ENCODE peak calls at places on chromosomes 3 and 15, in ten cellular contexts. G is neural progenitor cell, S is NB4, Z is nephron progenitor cell, N is D721Med, C is uterus, U is GM12865, X is cardiac fibroblast, Y is type B pancreatic cell, A is suprapubic skin. Q is an unnamed sample.

GRCh38 chr3:16253601-16254000 is 11.1 kb downstream of the DPH3 start:
- DNase-seq in A (peak), G (no peak), Y (no peak), N (no peak), Z (no peak), S (peak), U (no peak), X (peak), C (no peak), Q (no peak)

GRCh38 chr15:69074843-69075224 is 60.3 kb downstream of the NOX5 start:
- DNase-seq in G (peak), U (no peak), C (no peak), Z (no peak), Y (no peak), N (no peak), S (no peak), A (no peak), X (no peak), Q (peak)

GRCh38 chr3:122691195-122691594 is 10.6 kb downstream of the PARP14 start:
- DNase-seq in N (no peak), S (no peak), Z (no peak), X (peak), G (no peak), Y (no peak), A (no peak), C (no peak), U (peak), Q (no peak)

GRCh38 chr3:110413807-110414748 is 657.5 kb upstream of the NECTIN3 start:
- DNase-seq in Y (no peak), Z (no peak), C (no peak), A (no peak), N (no peak), S (no peak), U (no peak), G (no peak), X (peak), Q (no peak)

GRCh38 chr3:56801597-56802410 is at the start of gene ARHGEF3:
- DNase-seq in X (peak), Y (peak), Z (peak), U (peak), A (peak), G (peak), C (peak), S (peak), N (peak), Q (peak)

GRCh38 chr3:98521897-98522537 is 685 bp downstream of the CLDND1 start:
- DNase-seq in N (no peak), G (peak), U (peak), S (peak), C (peak), Y (no peak), X (peak), A (peak), Z (peak), Q (peak)

GRCh38 chr15:40944510-40945296 is 8.6 kb upstream of the CHAC1 start:
- DNase-seq in G (no peak), X (no peak), N (no peak), C (no peak), Z (no peak), U (no peak), A (no peak), S (no peak), Y (no peak), Q (no peak)

GRCh38 chr15:91468861-91469260 is 368.8 kb downstream of the SV2B start:
- DNase-seq in Y (no peak), Z (no peak), C (no peak), A (no peak), S (no peak), N (no peak), G (peak), X (no peak), U (no peak), Q (no peak)

GRCh38 chr3:160725326-160725725 is 30.7 kb upstream of the PPM1L start:
- DNase-seq in X (no peak), N (no peak), Z (no peak), G (no peak), C (no peak), U (no peak), S (no peak), A (no peak), Y (no peak), Q (no peak)

GRCh38 chr3:131403216-131403895 is 21.8 kb downstream of the NUDT16 start:
- DNase-seq in A (no peak), Y (no peak), G (no peak), Z (no peak), S (no peak), X (no peak), C (no peak), N (no peak), U (no peak), Q (no peak)

GRCh38 chr3:159844801-159845261 is 143.8 kb upstream of the IL12A start:
- DNase-seq in Z (no peak), S (no peak), Y (no peak), C (no peak), A (no peak), G (no peak), X (no peak), U (no peak), N (no peak), Q (no peak)

GRCh38 chr15:64892850-64893403 is 18.8 kb upstream of the ANKDD1A start:
- DNase-seq in A (no peak), S (peak), N (no peak), Y (no peak), U (peak), C (no peak), G (no peak), X (no peak), Z (no peak), Q (no peak)

GRCh38 chr3:53320697-53321096 is 26.6 kb downstream of the DCP1A start:
- DNase-seq in S (no peak), Z (no peak), Y (no peak), C (no peak), G (no peak), X (no peak), U (no peak), A (no peak), N (no peak), Q (no peak)

GRCh38 chr3:167151671-167152070 is 228.4 kb downstream of the ZBBX start:
- DNase-seq in Y (no peak), S (no peak), U (no peak), Z (no peak), G (no peak), A (no peak), X (no peak), N (no peak), C (no peak), Q (no peak)

GRCh38 chr15:71807691-71808091 is 2.7 kb upstream of the NR2E3 start:
- DNase-seq in C (no peak), G (peak), A (no peak), Y (no peak), U (no peak), S (no peak), X (peak), N (no peak), Z (no peak), Q (no peak)

GRCh38 chr3:97970131-97970530 is 2.1 kb downstream of the RIOX2 start:
- DNase-seq in S (no peak), Z (no peak), Y (no peak), N (no peak), C (no peak), X (no peak), G (no peak), U (no peak), A (no peak), Q (no peak)

GRCh38 chr3:138009476-138010272 is at the start of gene CLDN18:
- DNase-seq in Y (no peak), U (no peak), Z (no peak), N (no peak), C (no peak), S (no peak), X (peak), A (no peak), G (no peak), Q (no peak)

GRCh38 chr3:129612350-129613204 is 6.1 kb upstream of the PLXND1 start:
- DNase-seq in G (no peak), X (no peak), N (no peak), Y (no peak), C (peak), U (no peak), A (no peak), S (no peak), Z (no peak), Q (no peak)

GRCh38 chr15:99906356-99906755 is 173.1 kb upstream of the LYSMD4 start:
- DNase-seq in S (no peak), C (no peak), Z (no peak), U (no peak), X (no peak), G (no peak), A (no peak), Y (no peak), N (no peak), Q (no peak)

GRCh38 chr3:156093966-156094365 is 26.4 kb upstream of the KCNAB1 start:
- DNase-seq in Y (no peak), A (no peak), U (no peak), C (no peak), S (no peak), G (peak), N (no peak), X (no peak), Z (no peak), Q (no peak)

GRCh38 chr3:20040476-20041196 is 390 bp downstream of the KAT2B start:
- DNase-seq in N (no peak), S (peak), A (peak), G (peak), C (peak), Z (peak), X (peak), Y (peak), U (peak), Q (peak)

GRCh38 chr15:100318880-100319279 is 22.9 kb downstream of the ADAMTS17 start:
- DNase-seq in Z (no peak), U (no peak), G (no peak), A (no peak), N (no peak), Y (no peak), C (no peak), X (no peak), S (no peak), Q (no peak)

GRCh38 chr3:23465569-23465968 is 262.4 kb downstream of the UBE2E2 start:
- DNase-seq in Z (no peak), U (no peak), Y (no peak), N (no peak), S (no peak), G (no peak), C (no peak), X (no peak), A (no peak), Q (no peak)

GRCh38 chr3:48957006-48957705 is 32.9 kb upstream of the P4HTM start:
- DNase-seq in C (no peak), Y (no peak), Z (no peak), G (no peak), X (no peak), U (no peak), N (no peak), A (no peak), S (no peak), Q (no peak)

GRCh38 chr3:48950051-48950450 is 31.4 kb downstream of the ARIH2 start:
- DNase-seq in X (no peak), Z (no peak), G (no peak), U (no peak), N (no peak), S (no peak), Y (no peak), A (no peak), C (no peak), Q (no peak)

GRCh38 chr3:48949376-48949717 is 30.7 kb downstream of the ARIH2 start:
- DNase-seq in X (no peak), U (no peak), Z (no peak), C (no peak), S (no peak), Y (no peak), G (no peak), A (no peak), N (no peak), Q (no peak)

DNA sequence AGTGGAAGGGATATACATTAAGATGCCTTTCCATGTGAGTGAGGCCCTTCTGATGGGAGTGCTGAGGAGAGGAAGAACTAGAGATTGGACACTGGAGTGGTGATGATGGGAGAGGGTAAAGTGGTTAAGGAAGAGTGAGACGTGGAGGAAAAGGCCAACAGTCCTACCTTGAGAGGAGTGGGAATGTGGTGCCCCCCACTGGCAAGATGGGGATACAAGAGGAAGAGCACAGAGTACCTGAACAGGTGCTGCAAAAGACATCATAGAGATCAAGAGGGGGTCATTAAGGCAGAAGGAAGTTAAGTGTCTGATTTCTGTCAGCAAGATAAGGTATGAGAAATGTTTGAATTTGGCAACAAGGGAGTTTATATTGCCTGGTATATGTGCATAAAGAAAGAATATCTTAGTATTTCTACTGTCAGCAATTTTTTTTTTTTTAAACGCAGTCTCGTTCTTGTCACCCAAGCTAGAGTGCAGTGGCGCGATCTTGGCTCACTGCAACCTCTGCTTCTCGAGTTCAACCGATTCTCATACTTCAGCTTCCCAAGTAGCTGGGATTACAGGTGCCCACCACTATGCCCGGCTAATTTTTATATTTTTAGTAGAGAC is 34.0 kb downstream of the ARIH2 start:
- DNase-seq in Y (no peak), A (no peak), G (peak), U (peak), C (no peak), S (peak), Z (peak), X (peak), N (no peak), Q (peak)
- TF ChIP-seq CTCF in Y (peak), A (peak), G (peak), U (peak), C (peak), S (peak), Z (peak), X (peak), N (peak), Q (peak)

DNA sequence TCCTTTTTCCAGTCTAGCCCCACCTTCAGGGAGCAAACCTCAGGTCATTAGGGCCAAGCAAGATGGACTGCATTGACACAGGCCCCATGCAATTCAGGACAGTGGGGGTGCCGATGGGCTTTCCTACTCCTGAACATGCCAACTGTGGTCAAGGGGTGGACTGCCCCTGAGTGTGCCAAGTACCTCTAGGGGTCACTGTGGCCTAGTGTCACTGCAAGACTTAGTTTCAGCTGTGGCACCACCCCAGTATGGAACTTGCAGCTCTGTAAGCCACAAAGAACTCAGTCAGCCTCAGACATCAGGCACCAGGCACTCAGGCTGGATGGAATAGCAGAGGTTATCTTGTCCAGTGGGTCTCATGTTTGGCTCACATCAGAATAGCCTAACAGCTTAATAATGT is 32.3 kb downstream of the EXOG start:
- DNase-seq in G (peak), N (no peak), X (no peak), S (peak), U (peak), C (no peak), Y (no peak), A (no peak), Z (no peak), Q (no peak)
- TF ChIP-seq CTCF in G (peak), N (peak), X (no peak), S (peak), U (peak), C (no peak), Y (peak), A (no peak), Z (no peak), Q (no peak)

GRCh38 chr3:183161552-183162345 is 785 bp downstream of the LAMP3 start:
- DNase-seq in S (no peak), C (no peak), Z (peak), X (no peak), N (no peak), G (peak), Y (no peak), U (peak), A (no peak), Q (no peak)

GRCh38 chr3:183158552-183159006 is 4.0 kb downstream of the LAMP3 start:
- DNase-seq in X (peak), Y (no peak), C (no peak), S (peak), N (no peak), G (no peak), U (peak), A (no peak), Z (no peak), Q (no peak)

GRCh38 chr3:183160616-183161015 is 1.9 kb downstream of the LAMP3 start:
- DNase-seq in X (no peak), N (no peak), G (peak), Z (no peak), A (no peak), C (no peak), Y (no peak), U (no peak), S (no peak), Q (no peak)

GRCh38 chr3:183158113-183158512 is 4.4 kb downstream of the LAMP3 start:
- DNase-seq in A (no peak), N (no peak), C (no peak), G (no peak), Z (no peak), Y (no peak), X (no peak), S (no peak), U (peak), Q (no peak)

GRCh38 chr3:183159319-183159718 is 3.2 kb downstream of the LAMP3 start:
- DNase-seq in N (no peak), C (no peak), X (no peak), S (peak), U (peak), A (no peak), Z (no peak), G (no peak), Y (no peak), Q (no peak)
- TF ChIP-seq CTCF in N (no peak), C (no peak), X (peak), S (peak), U (peak), A (no peak), Z (no peak), G (peak), Y (peak), Q (no peak)

DNA sequence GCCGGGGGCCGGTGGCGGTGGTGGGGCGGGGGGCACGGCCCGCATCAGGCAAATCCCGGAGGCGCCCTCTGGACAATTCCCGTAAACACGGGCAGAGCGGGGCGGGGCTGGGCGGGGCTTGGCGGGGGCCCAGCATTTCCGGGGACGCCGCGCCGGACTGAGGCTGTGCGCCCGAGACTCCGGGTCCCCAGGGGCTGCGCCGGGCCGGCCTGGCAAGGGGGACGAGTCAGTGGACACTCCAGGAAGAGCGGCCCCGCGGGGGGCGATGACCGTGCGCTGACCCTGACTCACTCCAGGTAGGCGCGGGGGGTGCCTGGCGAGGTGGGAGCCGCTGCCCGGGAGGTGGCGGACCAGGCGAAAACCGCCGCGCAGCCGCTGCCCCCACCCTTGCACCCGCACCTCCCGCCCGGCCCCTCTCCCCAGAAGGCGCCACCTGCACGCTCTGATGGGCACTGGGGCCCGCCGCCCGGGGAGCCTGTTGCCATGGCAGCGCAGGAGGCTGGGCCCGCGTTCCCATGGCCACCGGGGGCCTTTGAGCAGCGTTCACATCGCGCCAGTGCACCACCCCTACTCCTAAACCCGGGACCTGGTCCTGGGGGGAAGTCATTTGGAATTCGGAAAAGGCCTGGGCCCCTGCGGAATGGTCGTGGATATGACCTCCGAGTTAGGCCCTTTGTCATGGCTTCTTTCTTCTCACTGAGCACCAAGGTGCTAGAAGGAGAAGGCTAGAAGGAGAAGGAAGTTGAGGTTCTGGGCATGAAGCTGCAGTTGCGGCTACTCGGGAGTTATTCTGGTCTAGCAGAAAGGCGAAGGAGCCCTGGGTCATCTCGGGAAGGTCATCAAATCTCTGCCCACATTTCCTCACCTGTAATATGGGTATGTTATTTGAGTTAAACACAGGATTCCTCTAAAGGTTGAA is 16.1 kb upstream of the SEMA4B start:
- DNase-seq in Y (peak), G (peak), S (peak), A (peak), Z (peak), C (peak), U (peak), N (peak), X (peak), Q (peak)
- TF ChIP-seq CTCF in Y (no peak), G (no peak), S (no peak), A (no peak), Z (no peak), C (no peak), U (no peak), N (no peak), X (no peak), Q (no peak)

DNA sequence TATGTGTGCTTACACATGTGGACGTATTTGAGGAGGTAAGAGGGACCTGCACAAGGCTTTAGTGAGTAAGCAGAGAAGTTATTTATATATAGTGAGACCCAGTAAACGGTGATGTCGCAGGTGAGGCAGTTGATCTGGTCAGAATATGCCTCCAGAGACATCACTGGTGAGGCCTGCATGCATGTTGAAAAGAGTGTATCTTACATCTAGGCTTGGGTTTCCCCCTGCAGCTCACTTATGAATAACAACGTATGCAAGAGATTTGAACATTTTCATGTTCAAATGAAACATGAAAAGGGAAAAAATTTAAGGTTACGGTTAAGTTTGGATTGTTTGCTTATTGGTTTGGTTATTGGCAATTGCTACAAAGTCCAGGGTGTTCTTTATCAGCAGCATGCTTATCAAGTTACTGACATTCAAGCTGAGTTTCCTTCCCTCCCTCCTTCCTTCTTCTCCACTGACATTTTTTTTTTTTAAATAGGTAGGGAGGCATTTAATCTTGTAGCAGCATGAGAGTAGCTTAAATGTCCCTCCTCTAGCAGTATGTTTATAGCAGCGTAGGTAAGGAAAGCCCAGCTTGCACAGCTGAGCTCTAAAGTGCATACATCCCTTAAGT is 123.2 kb downstream of the IGF1R start:
- DNase-seq in N (no peak), G (no peak), A (no peak), X (peak), C (no peak), Z (no peak), U (peak), Y (no peak), S (no peak), Q (no peak)
- TF ChIP-seq CTCF in N (no peak), G (no peak), A (no peak), X (no peak), C (no peak), Z (no peak), U (no peak), Y (no peak), S (no peak), Q (no peak)

GRCh38 chr3:183178833-183179549 is 16.5 kb upstream of the LAMP3 start:
- DNase-seq in U (peak), G (peak), S (peak), N (peak), A (peak), X (peak), Z (peak), C (peak), Y (no peak), Q (peak)
- TF ChIP-seq CTCF in U (peak), G (peak), S (peak), N (no peak), A (no peak), X (no peak), Z (no peak), C (no peak), Y (peak), Q (no peak)